ENCODE peak calls at places on chromosome 13, in five cellular contexts. F, S, P, H and G are unnamed samples.

GRCh38 chr13:40786568-40786996 is 2.8 kb upstream of the SLC25A15 start:
- DNase-seq in H (no peak), S (no peak), F (no peak), P (no peak), G (no peak)

GRCh38 chr13:24241336-24241735 is 68.0 kb upstream of the C1QTNF9 start:
- DNase-seq in S (no peak), P (no peak), F (no peak), H (no peak), G (no peak)

GRCh38 chr13:107211073-107211472 is 643.1 kb upstream of the ARGLU1 start:
- DNase-seq in S (peak; percentile 78), P (peak; percentile 80), F (no peak), H (peak; percentile 70), G (peak; percentile 74)

GRCh38 chr13:51620165-51620983 is 36.1 kb downstream of the WDFY2 start:
- DNase-seq in S (no peak), F (no peak), H (no peak), P (no peak), G (no peak)

GRCh38 chr13:70253834-70254233 is 145.6 kb upstream of the KLHL1 start:
- DNase-seq in F (no peak), H (no peak), S (no peak), P (no peak), G (no peak)

GRCh38 chr13:76822691-76823267 is 63.4 kb downstream of the KCTD12 start:
- DNase-seq in H (no peak), P (no peak), F (no peak), S (no peak), G (no peak)

GRCh38 chr13:75705908-75706307 is 69.8 kb downstream of the LMO7 start:
- DNase-seq in S (no peak), P (no peak), H (no peak), F (no peak), G (no peak)

GRCh38 chr13:75481176-75482069 is 546 bp downstream of the TBC1D4 start:
- DNase-seq in F (peak; percentile 90), S (peak; percentile 24), H (peak; percentile 78), P (peak; percentile 34), G (no peak)

GRCh38 chr13:100394005-100394695 is 194.4 kb downstream of the GGACT start:
- DNase-seq in F (no peak), S (no peak), P (no peak), H (peak; percentile 17), G (no peak)

GRCh38 chr13:76813874-76814273 is 72.3 kb downstream of the KCTD12 start:
- DNase-seq in H (no peak), P (peak; percentile 47), F (no peak), S (peak; percentile 76), G (no peak)

GRCh38 chr13:40116008-40116407 is 460.5 kb downstream of the COG6 start:
- DNase-seq in H (no peak), P (peak; percentile 70), S (peak; percentile 79), F (no peak), G (no peak)

GRCh38 chr13:108895220-108895704 is 265.9 kb downstream of the MYO16 start:
- DNase-seq in S (no peak), F (no peak), H (peak; percentile 38), P (no peak), G (no peak)

GRCh38 chr13:102870677-102871415 is 25.0 kb downstream of the ERCC5 start:
- DNase-seq in P (peak; percentile 56), H (peak; percentile 79), F (peak; percentile 42), S (peak; percentile 48), G (no peak)

GRCh38 chr13:36706755-36707154 is 32.9 kb downstream of the SERTM1 start:
- DNase-seq in H (no peak), S (no peak), P (no peak), F (no peak), G (no peak)

GRCh38 chr13:91141619-91142061 is 205.8 kb upstream of the MIR17HG start:
- DNase-seq in H (no peak), F (no peak), S (no peak), P (no peak), G (no peak)

GRCh38 chr13:97392020-97392419 is 41.9 kb upstream of the RAP2A start:
- DNase-seq in S (no peak), H (no peak), P (no peak), F (no peak), G (no peak)

GRCh38 chr13:22505489-22505888 is 675.3 kb upstream of the SGCG start:
- DNase-seq in S (no peak), F (no peak), P (no peak), H (no peak), G (no peak)

GRCh38 chr13:27183561-27184147 is 12.0 kb upstream of the USP12 start:
- DNase-seq in F (peak; percentile 7), S (no peak), P (no peak), H (no peak), G (no peak)

GRCh38 chr13:112506046-112506445 is 81.9 kb downstream of the TUBGCP3 start:
- DNase-seq in S (no peak), F (no peak), P (no peak), H (no peak), G (no peak)

GRCh38 chr13:25844559-25845434 is 207.0 kb downstream of the SHISA2 start:
- DNase-seq in P (no peak), H (no peak), S (no peak), F (no peak), G (no peak)

GRCh38 chr13:99909836-99910619 is 61.5 kb downstream of the ZIC5 start:
- DNase-seq in F (no peak), P (peak; percentile 59), H (no peak), S (no peak), G (no peak)

GRCh38 chr13:51297556-51297955 is 41.9 kb upstream of the SERPINE3 start:
- DNase-seq in F (no peak), H (no peak), S (no peak), P (no peak), G (no peak)

GRCh38 chr13:97307096-97307495 is 85.0 kb downstream of the MBNL2 start:
- DNase-seq in F (no peak), P (no peak), H (no peak), S (no peak), G (no peak)

GRCh38 chr13:96052655-96053002 is 572 bp downstream of the UGGT2 start:
- DNase-seq in S (no peak), H (peak; percentile 61), P (no peak), F (no peak), G (no peak)

GRCh38 chr13:98476106-98476505 is 100.8 kb downstream of the STK24 start:
- DNase-seq in F (no peak), P (no peak), S (no peak), H (peak; percentile 57), G (no peak)

GRCh38 chr13:33745370-33746324 is 72.3 kb upstream of the RFC3 start:
- DNase-seq in H (no peak), S (peak; percentile 11), F (no peak), P (no peak), G (no peak)
- TF ChIP-seq EP300 in H (no peak), S (no peak), F (peak; percentile 28), P (no peak), G (no peak)

DNA sequence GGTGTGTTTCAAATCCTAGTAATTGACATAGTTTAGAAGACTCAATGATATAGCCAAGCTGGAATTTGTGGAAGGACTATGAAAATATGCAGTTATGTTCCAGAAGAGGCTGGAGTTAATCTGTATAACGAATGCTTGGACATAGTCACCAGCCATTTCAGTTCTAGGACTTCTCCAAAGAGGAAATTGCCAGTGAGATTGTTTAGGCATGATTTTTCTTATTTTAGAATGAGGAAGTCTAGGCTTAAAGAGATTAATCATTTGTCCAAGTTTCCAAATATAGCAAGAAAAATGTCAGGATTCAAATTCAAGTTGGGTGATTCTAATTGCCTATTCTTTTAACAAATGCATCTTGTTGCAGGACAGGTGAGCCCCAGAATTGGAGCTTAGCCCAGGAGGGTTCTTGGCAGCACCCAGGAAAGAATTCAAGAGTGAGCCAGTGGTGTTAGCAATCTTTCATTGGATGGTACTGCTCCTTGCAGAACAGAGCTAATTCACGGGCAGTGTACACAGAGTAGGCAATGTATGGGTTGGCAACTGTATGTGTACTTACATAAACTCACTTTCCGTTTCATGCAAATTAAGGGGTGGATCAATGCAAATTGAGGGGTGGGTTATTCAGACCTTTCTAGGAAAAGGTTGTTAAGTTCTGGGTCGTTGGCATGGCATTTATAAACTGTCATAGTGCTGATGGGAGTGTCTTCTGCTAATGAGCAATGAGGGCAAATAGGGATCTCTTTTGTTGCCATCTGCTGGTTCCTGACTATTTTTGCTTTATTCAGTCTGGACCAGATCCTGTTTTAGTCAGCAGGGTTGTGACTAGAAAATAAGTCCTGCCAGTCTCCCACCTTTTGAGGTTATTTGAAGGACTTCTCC is 763.2 kb upstream of the SLITRK1 start:
- DNase-seq in P (no peak), S (no peak), H (no peak), F (no peak), G (no peak)
- TF ChIP-seq CTCF in P (no peak), S (no peak), H (peak; percentile 20), F (no peak), G (no peak)

DNA sequence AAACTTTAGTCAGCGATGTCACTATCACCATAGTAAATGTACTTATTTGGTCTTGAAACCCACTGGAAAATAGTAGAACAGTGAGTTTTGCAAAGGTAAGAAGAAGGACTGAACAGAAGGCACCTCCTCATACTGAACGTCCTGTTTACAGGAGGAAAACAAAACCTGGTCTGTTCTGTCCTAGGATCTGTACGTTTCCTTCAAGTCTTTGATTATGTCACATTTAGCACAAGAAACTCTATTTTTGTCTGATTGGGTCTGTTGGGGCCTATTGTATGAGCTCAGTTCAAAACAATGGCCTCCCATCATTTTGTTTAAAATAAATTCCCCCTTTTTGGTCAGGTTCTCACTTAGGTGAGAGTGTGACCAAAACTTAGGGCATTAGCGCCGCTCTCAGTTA is 11.2 kb upstream of the CFAP97D2 start:
- DNase-seq in S (no peak), H (no peak), F (no peak), P (no peak), G (no peak)
- TF ChIP-seq POLR2AphosphoS5 in S (no peak), H (no peak), F (no peak), P (no peak), G (no peak)

GRCh38 chr13:54248306-54248705 is 1219.7 kb downstream of the OLFM4 start:
- DNase-seq in H (no peak), P (no peak), F (no peak), S (no peak), G (no peak)
- TF ChIP-seq EP300 in H (no peak), P (no peak), F (no peak), S (no peak), G (no peak)